ENCODE peak calls at places on chromosomes 4 and X, in four cellular contexts. U is CD8-positive, alpha-beta memory T cell; D is brain microvascular endothelial cell; V is right lobe of liver. I is an unnamed sample.

GRCh38 chrX:110743679-110744340 is 51.8 kb downstream of the CHRDL1 start:
- DNase-seq in V (no peak), D (no peak), U (no peak), I (no peak)

GRCh38 chr4:173367285-173367684 is 3.5 kb upstream of the SAP30 start:
- DNase-seq in D (no peak), U (no peak), V (no peak), I (no peak)

GRCh38 chr4:185039508-185040273 is 21.4 kb downstream of the HELT start:
- DNase-seq in U (peak), V (peak), D (peak), I (peak)

GRCh38 chr4:185171373-185172071 is 28.5 kb downstream of the SLC25A4 start:
- DNase-seq in D (no peak), V (no peak), U (no peak), I (no peak)

GRCh38 chr4:165874799-165875371 is 1.8 kb downstream of the TLL1 start:
- DNase-seq in U (no peak), V (peak), D (no peak), I (no peak)

GRCh38 chrX:20477836-20478532 is 211.3 kb upstream of the RPS6KA3 start:
- DNase-seq in D (no peak), U (no peak), V (no peak), I (no peak)

GRCh38 chrX:53288173-53288572 is 6.8 kb upstream of the IQSEC2 start:
- DNase-seq in U (peak), V (no peak), D (peak), I (peak)

GRCh38 chr4:173448919-173449641 is 50.2 kb upstream of the SCRG1 start:
- DNase-seq in U (no peak), V (no peak), D (no peak), I (no peak)

GRCh38 chrX:40474205-40474626 is 106.6 kb upstream of the ATP6AP2 start:
- DNase-seq in D (no peak), V (peak), U (no peak), I (no peak)

GRCh38 chr4:55393461-55394320 is 2.1 kb upstream of the TMEM165 start:
- DNase-seq in U (no peak), D (no peak), V (no peak), I (no peak)

GRCh38 chrX:19064175-19064574 is 58.1 kb downstream of the ADGRG2 start:
- DNase-seq in U (no peak), V (no peak), D (peak), I (no peak)

GRCh38 chrX:110317079-110317819 is 636 bp downstream of the AMMECR1 start:
- DNase-seq in V (peak), U (peak), D (no peak), I (peak)

GRCh38 chr4:149264093-149264733 is 551.4 kb downstream of the IQCM start:
- DNase-seq in U (no peak), D (peak), V (peak), I (no peak)

GRCh38 chr4:126404549-126404948 is 1089.8 kb downstream of the FAT4 start:
- DNase-seq in D (no peak), V (no peak), U (no peak), I (no peak)

GRCh38 chrX:39652336-39652735 is 445.4 kb downstream of the BCOR start:
- DNase-seq in U (no peak), V (peak), D (no peak), I (no peak)

GRCh38 chrX:123173833-123174232 is 10.2 kb upstream of the GRIA3 start:
- DNase-seq in D (no peak), U (no peak), V (no peak), I (no peak)

GRCh38 chr4:151114986-151115385 is 15.6 kb downstream of the RPS3A start:
- DNase-seq in U (no peak), V (no peak), D (no peak), I (no peak)

GRCh38 chr4:86498560-86499166 is 95.5 kb upstream of the PTPN13 start:
- DNase-seq in V (no peak), D (peak), U (no peak), I (no peak)

GRCh38 chr4:145299380-145300076 is 119.1 kb upstream of the OTUD4 start:
- DNase-seq in D (peak), U (no peak), V (no peak), I (no peak)

GRCh38 chr4:85818700-85819099 is 343.8 kb downstream of the ARHGAP24 start:
- DNase-seq in D (no peak), U (no peak), V (no peak), I (no peak)

GRCh38 chr4:154491731-154492249 is at the start of gene DCHS2:
- DNase-seq in U (no peak), V (peak), D (no peak), I (peak)

GRCh38 chr4:112593438-112594133 is 43.1 kb downstream of the ZGRF1 start:
- DNase-seq in D (no peak), U (no peak), V (no peak), I (no peak)

GRCh38 chr4:158428242-158428641 is 93.4 kb upstream of the RXFP1 start:
- DNase-seq in V (no peak), U (no peak), D (no peak), I (no peak)

GRCh38 chr4:99518883-99519282 is 8.1 kb downstream of the C4orf17 start:
- DNase-seq in U (no peak), D (no peak), V (no peak), I (no peak)

GRCh38 chr4:182405087-182405486 is 161.9 kb downstream of the TENM3 start:
- DNase-seq in D (no peak), V (no peak), U (no peak), I (no peak)
- H3K27ac ChIP-seq in D (no peak), V (no peak), U (no peak), I (no peak)

GRCh38 chrX:65643046-65643785 is 24.2 kb upstream of the MSN start:
- DNase-seq in U (no peak), V (no peak), D (no peak), I (no peak)
- H3K27ac ChIP-seq in U (no peak), V (peak), D (no peak), I (no peak)

GRCh38 chr4:182429896-182430295 is 186.7 kb downstream of the TENM3 start:
- DNase-seq in V (no peak), D (no peak), U (no peak), I (no peak)

GRCh38 chr4:182432819-182433218 is 189.6 kb downstream of the TENM3 start:
- DNase-seq in D (no peak), V (no peak), U (no peak), I (no peak)

DNA sequence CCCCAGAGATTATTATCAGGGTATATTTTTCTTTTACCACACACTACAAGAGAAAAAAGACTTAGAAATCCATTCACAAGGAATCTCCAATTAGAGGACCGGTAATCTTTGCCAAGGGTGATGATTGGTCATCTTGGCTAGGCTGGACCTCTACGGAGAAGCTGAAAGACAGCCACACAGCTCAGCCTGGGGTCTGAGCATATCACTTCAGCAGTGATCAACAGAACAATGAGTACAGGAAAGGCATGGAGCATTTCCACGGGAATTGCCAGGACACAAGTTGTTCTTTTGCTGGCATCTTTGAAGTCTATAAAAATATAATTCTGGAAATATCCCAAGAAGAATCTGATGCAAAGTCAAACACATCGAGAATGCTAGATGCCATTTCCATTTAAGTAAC is 191.5 kb downstream of the TENM3 start:
- DNase-seq in V (no peak), U (no peak), D (no peak), I (no peak)
- H3K27ac ChIP-seq in V (no peak), U (no peak), D (no peak), I (no peak)

GRCh38 chr4:8205241-8205707 is 6.2 kb downstream of the SH3TC1 start:
- DNase-seq in U (no peak), V (no peak), D (no peak), I (no peak)
- H3K27ac ChIP-seq in U (no peak), V (no peak), D (no peak), I (no peak)

GRCh38 chr4:24578364-24578763 is 6.0 kb downstream of the DHX15 start:
- DNase-seq in V (no peak), U (no peak), D (no peak), I (no peak)

GRCh38 chr4:24583451-24584174 is 741 bp downstream of the DHX15 start:
- DNase-seq in D (peak), U (peak), V (peak), I (peak)

GRCh38 chr4:24584175-24584850 is at the start of gene DHX15:
- DNase-seq in V (peak), U (peak), D (peak), I (peak)

DNA sequence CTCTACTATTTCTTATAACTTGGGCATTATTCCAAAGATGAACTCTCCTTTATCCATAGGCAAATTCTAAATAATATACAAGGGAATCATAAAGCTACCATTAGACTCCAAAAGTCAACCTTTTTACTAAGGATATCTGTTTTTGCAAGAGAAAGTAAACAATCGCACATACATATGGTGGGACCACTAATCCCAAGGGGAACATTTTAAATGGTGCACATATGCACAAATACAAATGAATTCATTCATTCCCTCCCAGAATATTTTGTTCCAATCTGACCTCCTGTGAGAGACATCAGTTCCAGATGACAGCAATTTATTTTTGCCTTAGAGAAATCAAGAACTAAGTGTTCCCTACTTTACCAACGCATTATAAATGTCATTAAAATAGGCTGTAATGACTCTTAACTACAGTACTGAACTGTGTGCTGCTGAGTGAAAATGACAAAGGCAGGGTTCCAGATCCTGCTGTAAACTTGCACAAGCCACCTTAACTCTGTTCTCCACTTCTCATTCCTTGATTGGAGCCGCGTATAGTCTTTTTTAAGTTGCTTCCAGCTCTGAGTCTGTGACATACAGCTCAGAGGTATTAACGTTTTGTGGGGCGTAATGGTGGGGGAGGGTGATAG is 2.0 kb downstream of the DHX15 start:
- DNase-seq in U (no peak), D (no peak), V (no peak), I (no peak)
- H3K27ac ChIP-seq in U (no peak), D (no peak), V (no peak), I (no peak)

GRCh38 chr4:1763550-1764080 is 29.5 kb upstream of the FGFR3 start:
- DNase-seq in U (no peak), D (peak), V (no peak), I (no peak)
- H3K27ac ChIP-seq in U (no peak), D (no peak), V (no peak), I (no peak)

I was measured in substantia nigra.